ENCODE peak calls at places on chromosome 14, in ten cellular contexts. One of them, this sample, is unnamed.

GRCh38 chr14:76090611-76091010 is 61.1 kb upstream of the GPATCH2L start:
- DNase-seq in cardiac muscle cell: no peak
- DNase-seq in pancreas: no peak
- DNase-seq in lower lobe of right lung: no peak
- DNase-seq in tibial artery: no peak
- DNase-seq in neural progenitor cell: no peak
- DNase-seq in endodermal cell: peak; percentile 41
- DNase-seq in A673: no peak
- DNase-seq in PC-3: no peak
- DNase-seq in mammary epithelial cell: no peak
- DNase-seq in this sample: no peak

GRCh38 chr14:104090071-104090748 is 4.7 kb downstream of the ASPG start:
- DNase-seq in cardiac muscle cell: no peak
- DNase-seq in pancreas: no peak
- DNase-seq in lower lobe of right lung: no peak
- DNase-seq in tibial artery: peak; percentile 59
- DNase-seq in neural progenitor cell: no peak
- DNase-seq in endodermal cell: no peak
- DNase-seq in A673: no peak
- DNase-seq in PC-3: no peak
- DNase-seq in mammary epithelial cell: no peak
- DNase-seq in this sample: no peak

GRCh38 chr14:105092124-105092911 is 27.1 kb upstream of the GPR132 start:
- DNase-seq in cardiac muscle cell: peak; percentile 21
- DNase-seq in pancreas: peak; percentile 45
- DNase-seq in lower lobe of right lung: peak; percentile 58
- DNase-seq in tibial artery: peak; percentile 68
- DNase-seq in neural progenitor cell: peak; percentile 26
- DNase-seq in endodermal cell: peak; percentile 71
- DNase-seq in A673: no peak
- DNase-seq in PC-3: peak; percentile 38
- DNase-seq in mammary epithelial cell: no peak
- DNase-seq in this sample: peak; percentile 75

GRCh38 chr14:96626916-96627315 is 124.7 kb downstream of the PAPOLA start:
- DNase-seq in cardiac muscle cell: no peak
- DNase-seq in pancreas: no peak
- DNase-seq in lower lobe of right lung: no peak
- DNase-seq in tibial artery: peak; percentile 25
- DNase-seq in neural progenitor cell: no peak
- DNase-seq in endodermal cell: peak; percentile 33
- DNase-seq in A673: no peak
- DNase-seq in PC-3: peak; percentile 28
- DNase-seq in mammary epithelial cell: no peak
- DNase-seq in this sample: no peak

GRCh38 chr14:32559048-32559447 is 229.9 kb downstream of the AKAP6 start:
- DNase-seq in cardiac muscle cell: no peak
- DNase-seq in pancreas: no peak
- DNase-seq in lower lobe of right lung: no peak
- DNase-seq in tibial artery: no peak
- DNase-seq in neural progenitor cell: no peak
- DNase-seq in endodermal cell: no peak
- DNase-seq in A673: no peak
- DNase-seq in PC-3: peak; percentile 66
- DNase-seq in mammary epithelial cell: peak; percentile 38
- DNase-seq in this sample: no peak

GRCh38 chr14:36605506-36605857 is 23.1 kb upstream of the NKX2-8 start:
- DNase-seq in cardiac muscle cell: no peak
- DNase-seq in pancreas: no peak
- DNase-seq in lower lobe of right lung: no peak
- DNase-seq in tibial artery: no peak
- DNase-seq in neural progenitor cell: no peak
- DNase-seq in endodermal cell: no peak
- DNase-seq in A673: peak; percentile 44
- DNase-seq in PC-3: peak; percentile 60
- DNase-seq in mammary epithelial cell: peak; percentile 10
- DNase-seq in this sample: no peak

GRCh38 chr14:92970233-92970625 is 47.3 kb downstream of the CHGA start:
- DNase-seq in cardiac muscle cell: no peak
- DNase-seq in pancreas: no peak
- DNase-seq in lower lobe of right lung: peak; percentile 28
- DNase-seq in tibial artery: no peak
- DNase-seq in neural progenitor cell: no peak
- DNase-seq in endodermal cell: no peak
- DNase-seq in A673: no peak
- DNase-seq in PC-3: no peak
- DNase-seq in mammary epithelial cell: no peak
- DNase-seq in this sample: no peak

GRCh38 chr14:81534510-81535074 is 939 bp upstream of the SEL1L start:
- DNase-seq in cardiac muscle cell: no peak
- DNase-seq in pancreas: no peak
- DNase-seq in lower lobe of right lung: no peak
- DNase-seq in tibial artery: no peak
- DNase-seq in neural progenitor cell: no peak
- DNase-seq in endodermal cell: no peak
- DNase-seq in A673: no peak
- DNase-seq in PC-3: no peak
- DNase-seq in mammary epithelial cell: no peak
- DNase-seq in this sample: no peak

GRCh38 chr14:90109858-90110257 is 48.1 kb downstream of the KCNK13 start:
- DNase-seq in cardiac muscle cell: no peak
- DNase-seq in pancreas: no peak
- DNase-seq in lower lobe of right lung: no peak
- DNase-seq in tibial artery: no peak
- DNase-seq in neural progenitor cell: peak; percentile 29
- DNase-seq in endodermal cell: peak; percentile 80
- DNase-seq in A673: peak; percentile 13
- DNase-seq in PC-3: peak; percentile 69
- DNase-seq in mammary epithelial cell: no peak
- DNase-seq in this sample: no peak

GRCh38 chr14:83548061-83548839 is 1981.7 kb upstream of the FLRT2 start:
- DNase-seq in cardiac muscle cell: peak; percentile 37
- DNase-seq in pancreas: no peak
- DNase-seq in lower lobe of right lung: no peak
- DNase-seq in tibial artery: no peak
- DNase-seq in neural progenitor cell: peak; percentile 2
- DNase-seq in endodermal cell: no peak
- DNase-seq in A673: no peak
- DNase-seq in PC-3: peak; percentile 25
- DNase-seq in mammary epithelial cell: no peak
- DNase-seq in this sample: no peak

GRCh38 chr14:34043627-34044372 is 92.9 kb upstream of the EGLN3 start:
- DNase-seq in cardiac muscle cell: no peak
- DNase-seq in pancreas: no peak
- DNase-seq in lower lobe of right lung: no peak
- DNase-seq in tibial artery: no peak
- DNase-seq in neural progenitor cell: no peak
- DNase-seq in endodermal cell: peak; percentile 65
- DNase-seq in A673: no peak
- DNase-seq in PC-3: peak; percentile 90
- DNase-seq in mammary epithelial cell: peak; percentile 77
- DNase-seq in this sample: no peak

GRCh38 chr14:31196839-31197477 is 10.6 kb downstream of the HECTD1 start:
- DNase-seq in cardiac muscle cell: no peak
- DNase-seq in pancreas: no peak
- DNase-seq in lower lobe of right lung: no peak
- DNase-seq in tibial artery: no peak
- DNase-seq in neural progenitor cell: no peak
- DNase-seq in endodermal cell: no peak
- DNase-seq in A673: no peak
- DNase-seq in PC-3: no peak
- DNase-seq in mammary epithelial cell: no peak
- DNase-seq in this sample: no peak

GRCh38 chr14:105287249-105288102 is 13.3 kb downstream of the BRF1 start:
- DNase-seq in cardiac muscle cell: no peak
- DNase-seq in pancreas: no peak
- DNase-seq in lower lobe of right lung: no peak
- DNase-seq in tibial artery: no peak
- DNase-seq in neural progenitor cell: peak; percentile 31
- DNase-seq in endodermal cell: peak; percentile 62
- DNase-seq in A673: no peak
- DNase-seq in PC-3: no peak
- DNase-seq in mammary epithelial cell: no peak
- DNase-seq in this sample: no peak

GRCh38 chr14:103594265-103594664 is 31.5 kb downstream of the COA8 start:
- DNase-seq in cardiac muscle cell: no peak
- DNase-seq in pancreas: peak; percentile 61
- DNase-seq in lower lobe of right lung: no peak
- DNase-seq in tibial artery: no peak
- DNase-seq in neural progenitor cell: peak; percentile 92
- DNase-seq in endodermal cell: no peak
- DNase-seq in A673: peak; percentile 71
- DNase-seq in PC-3: peak; percentile 96
- DNase-seq in mammary epithelial cell: peak; percentile 93
- DNase-seq in this sample: peak; percentile 88

GRCh38 chr14:62711351-62712023 is 333.8 kb downstream of the KCNH5 start:
- DNase-seq in cardiac muscle cell: no peak
- DNase-seq in pancreas: no peak
- DNase-seq in lower lobe of right lung: no peak
- DNase-seq in tibial artery: no peak
- DNase-seq in neural progenitor cell: no peak
- DNase-seq in endodermal cell: no peak
- DNase-seq in A673: peak; percentile 62
- DNase-seq in PC-3: no peak
- DNase-seq in mammary epithelial cell: no peak
- DNase-seq in this sample: no peak

GRCh38 chr14:102362084-102362483 is 606 bp downstream of the CINP start:
- DNase-seq in cardiac muscle cell: no peak
- DNase-seq in pancreas: no peak
- DNase-seq in lower lobe of right lung: no peak
- DNase-seq in tibial artery: no peak
- DNase-seq in neural progenitor cell: peak; percentile 8
- DNase-seq in endodermal cell: no peak
- DNase-seq in A673: no peak
- DNase-seq in PC-3: peak; percentile 39
- DNase-seq in mammary epithelial cell: peak; percentile 80
- DNase-seq in this sample: no peak

DNA sequence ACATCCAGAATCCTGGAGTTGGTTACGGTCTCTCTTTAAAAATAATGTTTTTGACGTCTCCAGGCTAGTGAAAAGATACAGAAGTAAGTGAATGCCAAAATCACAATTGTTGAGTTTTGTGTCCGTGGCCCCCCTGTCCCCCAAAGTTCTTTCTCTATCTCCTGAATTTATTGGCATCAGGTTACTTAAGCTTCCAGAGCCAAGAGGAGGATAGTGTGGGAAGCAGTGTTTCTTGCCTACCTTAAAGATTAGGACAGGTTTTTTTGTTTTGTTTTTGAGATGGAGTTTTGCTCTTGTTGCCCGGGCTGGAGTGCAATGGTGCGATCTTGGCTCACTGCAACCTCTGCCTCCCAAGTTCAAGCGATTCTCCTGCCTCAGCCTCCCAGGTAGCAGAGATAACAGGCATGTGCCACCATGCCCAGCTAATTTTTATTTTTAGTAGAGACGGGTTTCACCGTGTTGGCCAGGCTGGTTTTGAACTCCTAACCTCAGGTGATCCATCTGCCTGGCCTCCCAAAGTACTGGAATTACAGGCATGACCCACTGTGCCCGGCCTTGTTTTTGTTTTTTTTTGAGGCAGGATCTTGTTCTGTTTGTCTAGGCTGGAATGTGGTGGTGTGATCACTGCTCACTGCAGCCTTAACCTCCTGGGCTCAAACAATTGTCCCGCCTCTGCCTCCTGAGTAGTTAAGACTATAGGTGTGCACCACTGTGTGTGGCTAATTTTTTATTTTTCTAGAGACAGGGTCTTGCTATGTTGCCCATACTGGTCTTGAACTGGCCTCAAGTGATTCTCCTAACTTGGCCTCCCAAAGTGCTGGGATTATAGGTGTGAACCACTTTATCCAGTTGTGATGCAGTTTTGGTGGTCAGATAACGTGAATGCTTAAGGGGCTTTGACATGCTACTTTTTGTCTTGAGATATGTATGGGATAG is 5.4 kb downstream of the SRSF5 start:
- DNase-seq in cardiac muscle cell: no peak
- DNase-seq in pancreas: no peak
- DNase-seq in lower lobe of right lung: no peak
- DNase-seq in tibial artery: no peak
- DNase-seq in neural progenitor cell: no peak
- DNase-seq in endodermal cell: peak; percentile 55
- DNase-seq in A673: no peak
- DNase-seq in PC-3: no peak
- DNase-seq in mammary epithelial cell: no peak
- DNase-seq in this sample: no peak
- TF ChIP-seq CTCF in cardiac muscle cell: no peak
- TF ChIP-seq CTCF in pancreas: no peak
- TF ChIP-seq CTCF in lower lobe of right lung: no peak
- TF ChIP-seq CTCF in tibial artery: no peak
- TF ChIP-seq CTCF in neural progenitor cell: no peak
- TF ChIP-seq CTCF in endodermal cell: no peak
- TF ChIP-seq CTCF in A673: no peak
- TF ChIP-seq CTCF in PC-3: no peak
- TF ChIP-seq CTCF in mammary epithelial cell: no peak
- TF ChIP-seq CTCF in this sample: no peak

GRCh38 chr14:106843951-106844483 is 1317.6 kb downstream of the TMEM121 start:
- DNase-seq in cardiac muscle cell: no peak
- DNase-seq in pancreas: peak; percentile 49
- DNase-seq in lower lobe of right lung: peak; percentile 65
- DNase-seq in tibial artery: no peak
- DNase-seq in neural progenitor cell: no peak
- DNase-seq in endodermal cell: no peak
- DNase-seq in A673: no peak
- DNase-seq in PC-3: peak; percentile 57
- DNase-seq in mammary epithelial cell: peak; percentile 66
- DNase-seq in this sample: no peak
- H3K4me1 ChIP-seq in cardiac muscle cell: no peaks in the 10 kb centered on the region
- H3K4me1 ChIP-seq in pancreas: peaks cover 18% of the 10 kb centered on the region
- H3K4me1 ChIP-seq in lower lobe of right lung: peaks cover 33% of the 10 kb centered on the region
- H3K4me1 ChIP-seq in tibial artery: no peaks in the 10 kb centered on the region
- H3K4me1 ChIP-seq in neural progenitor cell: no peaks in the 10 kb centered on the region
- H3K4me1 ChIP-seq in endodermal cell: no peaks in the 10 kb centered on the region
- H3K4me1 ChIP-seq in A673: peaks cover 8% of the 10 kb centered on the region
- H3K4me1 ChIP-seq in PC-3: peaks cover 47% of the 10 kb centered on the region
- H3K4me1 ChIP-seq in mammary epithelial cell: peaks cover 11% of the 10 kb centered on the region
- H3K4me1 ChIP-seq in this sample: peaks cover 46% of the 10 kb centered on the region

DNA sequence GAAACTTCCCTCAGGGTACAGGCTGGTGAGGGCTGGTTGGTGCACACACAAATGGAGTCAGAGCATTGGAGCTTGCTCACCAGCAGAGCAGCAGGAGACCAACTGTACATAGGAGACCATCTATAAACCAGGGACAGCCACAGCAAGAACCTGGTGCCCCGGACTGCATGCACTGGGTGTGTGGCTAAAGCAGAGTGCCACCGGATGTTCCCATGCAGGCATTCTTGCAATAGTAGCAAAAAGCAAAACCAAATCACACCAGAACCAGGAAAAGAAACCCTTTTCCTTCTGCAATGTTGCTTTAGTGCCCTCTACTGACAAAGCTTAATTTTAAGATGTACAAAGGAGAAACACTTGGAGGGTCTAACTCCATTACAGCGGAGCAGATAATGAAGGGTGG is 136.3 kb downstream of the MDGA2 start:
- DNase-seq in cardiac muscle cell: peak; percentile 29
- DNase-seq in pancreas: no peak
- DNase-seq in lower lobe of right lung: no peak
- DNase-seq in tibial artery: no peak
- DNase-seq in neural progenitor cell: peak; percentile 38
- DNase-seq in endodermal cell: peak; percentile 71
- DNase-seq in A673: peak; percentile 57
- DNase-seq in PC-3: peak; percentile 43
- DNase-seq in mammary epithelial cell: no peak
- DNase-seq in this sample: no peak
- TF ChIP-seq CTCF in cardiac muscle cell: peak; percentile 17
- TF ChIP-seq CTCF in pancreas: no peak
- TF ChIP-seq CTCF in lower lobe of right lung: peak; percentile 29
- TF ChIP-seq CTCF in tibial artery: peak; percentile 8
- TF ChIP-seq CTCF in neural progenitor cell: peak; percentile 60
- TF ChIP-seq CTCF in endodermal cell: peak; percentile 70
- TF ChIP-seq CTCF in A673: peak; percentile 61
- TF ChIP-seq CTCF in PC-3: peak; percentile 65
- TF ChIP-seq CTCF in mammary epithelial cell: no peak
- TF ChIP-seq CTCF in this sample: peak; percentile 53

GRCh38 chr14:65238456-65238855 is 136.1 kb upstream of the MAX start:
- DNase-seq in cardiac muscle cell: no peak
- DNase-seq in pancreas: no peak
- DNase-seq in lower lobe of right lung: no peak
- DNase-seq in tibial artery: peak; percentile 13
- DNase-seq in neural progenitor cell: no peak
- DNase-seq in endodermal cell: no peak
- DNase-seq in A673: no peak
- DNase-seq in PC-3: peak; percentile 82
- DNase-seq in mammary epithelial cell: peak; percentile 78
- DNase-seq in this sample: no peak
- H3K4me1 ChIP-seq in cardiac muscle cell: peaks cover 11% of the 10 kb centered on the region
- H3K4me1 ChIP-seq in pancreas: no peaks in the 10 kb centered on the region
- H3K4me1 ChIP-seq in lower lobe of right lung: peaks cover 6% of the 10 kb centered on the region
- H3K4me1 ChIP-seq in tibial artery: no peaks in the 10 kb centered on the region
- H3K4me1 ChIP-seq in neural progenitor cell: peaks cover 13% of the 10 kb centered on the region
- H3K4me1 ChIP-seq in endodermal cell: peaks cover 9% of the 10 kb centered on the region
- H3K4me1 ChIP-seq in A673: no peaks in the 10 kb centered on the region
- H3K4me1 ChIP-seq in PC-3: peaks cover 59% of the 10 kb centered on the region
- H3K4me1 ChIP-seq in mammary epithelial cell: peaks cover 31% of the 10 kb centered on the region
- H3K4me1 ChIP-seq in this sample: peaks cover 35% of the 10 kb centered on the region